ENCODE peak calls at places on chromosomes 4 and X, in four cellular contexts. M, O, V and K are unnamed samples.

GRCh38 chr4:3421470-3421869 is 20.3 kb upstream of the HGFAC start:
- DNase-seq in M (peak), O (no peak), V (no peak), K (no peak)

GRCh38 chrX:39756086-39756883 is 341.5 kb downstream of the BCOR start:
- DNase-seq in M (no peak), O (no peak), V (no peak), K (no peak)

GRCh38 chrX:96372313-96373046 is 312.2 kb upstream of the DIAPH2 start:
- DNase-seq in M (peak), O (peak), V (no peak), K (peak)

GRCh38 chrX:133171962-133172708 is 46.0 kb downstream of the TFDP3 start:
- DNase-seq in M (peak), O (peak), V (no peak), K (no peak)

GRCh38 chr4:146369446-146369845 is 152.3 kb downstream of the SLC10A7 start:
- DNase-seq in M (no peak), O (no peak), V (no peak), K (no peak)

GRCh38 chrX:1165535-1166196 is 46.8 kb downstream of the CRLF2 start:
- DNase-seq in M (no peak), O (peak), V (no peak), K (no peak)

GRCh38 chr4:136012250-136012649 is 1520.0 kb downstream of the PCDH18 start:
- DNase-seq in M (no peak), O (no peak), V (no peak), K (no peak)

GRCh38 chr4:159765402-159765801 is 662.5 kb downstream of the RAPGEF2 start:
- DNase-seq in M (no peak), O (no peak), V (no peak), K (no peak)

GRCh38 chr4:77669911-77670590 is 64.4 kb downstream of the CXCL13 start:
- DNase-seq in M (no peak), O (no peak), V (no peak), K (no peak)

GRCh38 chrX:140504371-140505324 is at the start of gene SOX3:
- DNase-seq in M (peak), O (no peak), V (no peak), K (no peak)

GRCh38 chr4:73576366-73576765 is 43.9 kb downstream of the RASSF6 start:
- DNase-seq in M (no peak), O (no peak), V (no peak), K (no peak)

GRCh38 chrX:331145-331771 is 12.7 kb upstream of the GTPBP6 start:
- DNase-seq in M (peak), O (no peak), V (no peak), K (no peak)

GRCh38 chr4:185709802-185710486 is 102.0 kb downstream of the SORBS2 start:
- DNase-seq in M (no peak), O (peak), V (no peak), K (no peak)

GRCh38 chr4:89284828-89285227 is 22.8 kb downstream of the GPRIN3 start:
- DNase-seq in M (no peak), O (no peak), V (no peak), K (no peak)

GRCh38 chrX:140157611-140158010 is 192.3 kb upstream of the CXorf66 start:
- DNase-seq in M (peak), O (no peak), V (no peak), K (no peak)

GRCh38 chr4:38621004-38621684 is 42.9 kb upstream of the KLF3 start:
- DNase-seq in M (no peak), O (peak), V (no peak), K (no peak)

GRCh38 chr4:130825283-130825682 is 1729.3 kb downstream of the C4orf33 start:
- DNase-seq in M (no peak), O (no peak), V (no peak), K (no peak)

GRCh38 chr4:30719363-30720020 is 677 bp upstream of the PCDH7 start:
- DNase-seq in M (peak), O (no peak), V (no peak), K (no peak)

GRCh38 chr4:108337923-108338322 is 169.2 kb upstream of the LEF1 start:
- DNase-seq in M (no peak), O (no peak), V (no peak), K (no peak)

GRCh38 chr4:124415206-124415605 is 297.3 kb downstream of the ANKRD50 start:
- DNase-seq in M (no peak), O (no peak), V (no peak), K (no peak)

GRCh38 chr4:169272265-169272886 is 1.6 kb upstream of the SH3RF1 start:
- DNase-seq in M (no peak), O (no peak), V (no peak), K (no peak)